ENCODE peak calls at places on chromosomes 11 and 22, in nine cellular contexts. One of them, this sample, is unnamed.

GRCh38 chr11:76179147-76179546 is 27.2 kb downstream of the WNT11 start:
- DNase-seq in astrocyte of the spinal cord: no peak
- DNase-seq in astrocyte: no peak
- DNase-seq in uterus: no peak
- DNase-seq in mucosa of descending colon: no peak
- DNase-seq in cardiac fibroblast: no peak
- DNase-seq in heart right ventricle: no peak
- DNase-seq in kidney: no peak
- DNase-seq in right lobe of liver: no peak
- DNase-seq in this sample: no peak

GRCh38 chr22:27534720-27535125 is 266.8 kb downstream of the MN1 start:
- DNase-seq in cardiac fibroblast: peak
- DNase-seq in kidney: no peak
- DNase-seq in heart right ventricle: no peak
- DNase-seq in uterus: no peak
- DNase-seq in mucosa of descending colon: no peak
- DNase-seq in astrocyte: peak
- DNase-seq in astrocyte of the spinal cord: no peak
- DNase-seq in right lobe of liver: no peak
- DNase-seq in this sample: no peak

GRCh38 chr22:20615021-20615420 is 107.6 kb downstream of the MED15 start:
- DNase-seq in kidney: no peak
- DNase-seq in astrocyte of the spinal cord: no peak
- DNase-seq in heart right ventricle: no peak
- DNase-seq in cardiac fibroblast: no peak
- DNase-seq in mucosa of descending colon: no peak
- DNase-seq in astrocyte: no peak
- DNase-seq in uterus: no peak
- DNase-seq in right lobe of liver: no peak
- DNase-seq in this sample: no peak

GRCh38 chr22:22526125-22526912 is 6.2 kb upstream of the ZNF280A start:
- DNase-seq in heart right ventricle: no peak
- DNase-seq in astrocyte: no peak
- DNase-seq in mucosa of descending colon: no peak
- DNase-seq in kidney: no peak
- DNase-seq in right lobe of liver: no peak
- DNase-seq in cardiac fibroblast: no peak
- DNase-seq in astrocyte of the spinal cord: no peak
- DNase-seq in uterus: no peak
- DNase-seq in this sample: no peak

GRCh38 chr22:37739611-37740049 is 42.8 kb downstream of the TRIOBP start:
- DNase-seq in right lobe of liver: no peak
- DNase-seq in uterus: no peak
- DNase-seq in heart right ventricle: no peak
- DNase-seq in astrocyte of the spinal cord: no peak
- DNase-seq in cardiac fibroblast: no peak
- DNase-seq in astrocyte: no peak
- DNase-seq in mucosa of descending colon: no peak
- DNase-seq in kidney: no peak
- DNase-seq in this sample: no peak

GRCh38 chr11:62542750-62543567 is 3.6 kb downstream of the AHNAK start:
- DNase-seq in heart right ventricle: peak
- DNase-seq in cardiac fibroblast: peak
- DNase-seq in kidney: peak
- DNase-seq in uterus: peak
- DNase-seq in astrocyte: peak
- DNase-seq in astrocyte of the spinal cord: peak
- DNase-seq in mucosa of descending colon: peak
- DNase-seq in right lobe of liver: peak
- DNase-seq in this sample: peak

GRCh38 chr11:399731-400211 is 5.8 kb downstream of the PKP3 start:
- DNase-seq in astrocyte: no peak
- DNase-seq in heart right ventricle: no peak
- DNase-seq in kidney: no peak
- DNase-seq in cardiac fibroblast: no peak
- DNase-seq in astrocyte of the spinal cord: no peak
- DNase-seq in mucosa of descending colon: no peak
- DNase-seq in right lobe of liver: no peak
- DNase-seq in uterus: no peak
- DNase-seq in this sample: no peak

GRCh38 chr11:134207538-134208239 is 16.1 kb downstream of the NCAPD3 start:
- DNase-seq in mucosa of descending colon: no peak
- DNase-seq in heart right ventricle: no peak
- DNase-seq in cardiac fibroblast: peak
- DNase-seq in uterus: peak
- DNase-seq in astrocyte: no peak
- DNase-seq in astrocyte of the spinal cord: no peak
- DNase-seq in right lobe of liver: peak
- DNase-seq in kidney: no peak
- DNase-seq in this sample: no peak

GRCh38 chr22:30270841-30271240 is 4.2 kb upstream of the OSM start:
- DNase-seq in right lobe of liver: peak
- DNase-seq in cardiac fibroblast: peak
- DNase-seq in astrocyte: peak
- DNase-seq in astrocyte of the spinal cord: peak
- DNase-seq in kidney: peak
- DNase-seq in heart right ventricle: peak
- DNase-seq in uterus: no peak
- DNase-seq in mucosa of descending colon: peak
- DNase-seq in this sample: no peak

DNA sequence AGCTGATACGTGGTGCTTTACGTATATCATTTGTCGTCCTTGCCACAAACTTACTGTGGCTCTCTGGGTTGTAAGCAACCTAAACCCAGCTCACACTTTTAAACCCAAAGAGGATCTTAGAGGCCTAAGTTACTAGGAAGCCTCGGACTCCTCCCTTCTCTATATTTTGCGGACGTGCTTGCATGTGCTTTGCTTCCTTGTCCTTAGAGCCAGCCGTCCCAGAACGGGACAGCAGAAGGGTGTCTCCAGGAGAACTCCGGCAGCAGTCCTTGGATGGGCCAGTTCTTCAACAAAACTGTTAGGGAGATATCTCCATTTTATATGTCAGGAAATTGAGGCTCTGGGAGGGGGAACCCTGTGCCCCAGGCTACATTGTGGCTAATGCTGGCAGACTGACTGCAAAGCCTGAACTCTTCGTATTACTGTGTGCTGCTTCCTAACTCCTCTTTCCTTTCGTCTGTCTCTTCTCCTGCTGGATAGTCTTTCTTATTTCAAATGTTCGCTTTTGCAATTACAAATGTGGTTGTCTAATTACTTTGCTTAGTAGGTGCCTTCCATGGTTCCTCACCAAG is 33.8 kb downstream of the TNRC6B start:
- DNase-seq in cardiac fibroblast: no peak
- DNase-seq in uterus: no peak
- DNase-seq in astrocyte: no peak
- DNase-seq in mucosa of descending colon: no peak
- DNase-seq in astrocyte of the spinal cord: no peak
- DNase-seq in kidney: no peak
- DNase-seq in right lobe of liver: no peak
- DNase-seq in heart right ventricle: no peak
- DNase-seq in this sample: no peak
- H3K4me3 ChIP-seq in cardiac fibroblast: no peak
- H3K4me3 ChIP-seq in uterus: no peak
- H3K4me3 ChIP-seq in astrocyte: no peak
- H3K4me3 ChIP-seq in mucosa of descending colon: no peak
- H3K4me3 ChIP-seq in astrocyte of the spinal cord: no peak
- H3K4me3 ChIP-seq in kidney: no peak
- H3K4me3 ChIP-seq in right lobe of liver: no peak
- H3K4me3 ChIP-seq in heart right ventricle: no peak
- H3K4me3 ChIP-seq in this sample: peak

GRCh38 chr22:42904049-42904448 is 47.0 kb upstream of the ARFGAP3 start:
- DNase-seq in mucosa of descending colon: no peak
- DNase-seq in right lobe of liver: no peak
- DNase-seq in cardiac fibroblast: no peak
- DNase-seq in heart right ventricle: no peak
- DNase-seq in kidney: no peak
- DNase-seq in astrocyte of the spinal cord: no peak
- DNase-seq in astrocyte: no peak
- DNase-seq in uterus: no peak
- DNase-seq in this sample: no peak

GRCh38 chr22:42902875-42903510 is 45.9 kb upstream of the ARFGAP3 start:
- DNase-seq in uterus: peak
- DNase-seq in cardiac fibroblast: peak
- DNase-seq in kidney: no peak
- DNase-seq in mucosa of descending colon: no peak
- DNase-seq in heart right ventricle: no peak
- DNase-seq in astrocyte: no peak
- DNase-seq in astrocyte of the spinal cord: peak
- DNase-seq in right lobe of liver: no peak
- DNase-seq in this sample: no peak

GRCh38 chr22:42905702-42906183 is 48.7 kb upstream of the ARFGAP3 start:
- DNase-seq in kidney: peak
- DNase-seq in heart right ventricle: peak
- DNase-seq in cardiac fibroblast: no peak
- DNase-seq in uterus: no peak
- DNase-seq in astrocyte: no peak
- DNase-seq in right lobe of liver: peak
- DNase-seq in mucosa of descending colon: peak
- DNase-seq in astrocyte of the spinal cord: no peak
- DNase-seq in this sample: no peak

GRCh38 chr22:42906605-42907338 is 49.7 kb upstream of the ARFGAP3 start:
- DNase-seq in uterus: peak
- DNase-seq in right lobe of liver: no peak
- DNase-seq in astrocyte of the spinal cord: no peak
- DNase-seq in mucosa of descending colon: no peak
- DNase-seq in kidney: peak
- DNase-seq in cardiac fibroblast: peak
- DNase-seq in astrocyte: no peak
- DNase-seq in heart right ventricle: peak
- DNase-seq in this sample: no peak

GRCh38 chr22:42905217-42905616 is 48.1 kb upstream of the ARFGAP3 start:
- DNase-seq in right lobe of liver: peak
- DNase-seq in astrocyte of the spinal cord: no peak
- DNase-seq in astrocyte: no peak
- DNase-seq in heart right ventricle: no peak
- DNase-seq in mucosa of descending colon: no peak
- DNase-seq in cardiac fibroblast: no peak
- DNase-seq in kidney: no peak
- DNase-seq in uterus: no peak
- DNase-seq in this sample: no peak
- H3K4me3 ChIP-seq in right lobe of liver: peak
- H3K4me3 ChIP-seq in astrocyte of the spinal cord: no peak
- H3K4me3 ChIP-seq in astrocyte: no peak
- H3K4me3 ChIP-seq in heart right ventricle: no peak
- H3K4me3 ChIP-seq in mucosa of descending colon: no peak
- H3K4me3 ChIP-seq in cardiac fibroblast: no peak
- H3K4me3 ChIP-seq in kidney: no peak
- H3K4me3 ChIP-seq in uterus: no peak
- H3K4me3 ChIP-seq in this sample: no peak

GRCh38 chr11:64151337-64151736 is 14.6 kb downstream of the MACROD1 start:
- DNase-seq in kidney: no peak
- DNase-seq in mucosa of descending colon: no peak
- DNase-seq in uterus: no peak
- DNase-seq in astrocyte of the spinal cord: no peak
- DNase-seq in cardiac fibroblast: no peak
- DNase-seq in right lobe of liver: no peak
- DNase-seq in heart right ventricle: no peak
- DNase-seq in astrocyte: no peak
- DNase-seq in this sample: no peak
- H3K4me3 ChIP-seq in kidney: no peak
- H3K4me3 ChIP-seq in mucosa of descending colon: no peak
- H3K4me3 ChIP-seq in uterus: no peak
- H3K4me3 ChIP-seq in astrocyte of the spinal cord: no peak
- H3K4me3 ChIP-seq in cardiac fibroblast: no peak
- H3K4me3 ChIP-seq in right lobe of liver: no peak
- H3K4me3 ChIP-seq in heart right ventricle: no peak
- H3K4me3 ChIP-seq in astrocyte: no peak
- H3K4me3 ChIP-seq in this sample: no peak

DNA sequence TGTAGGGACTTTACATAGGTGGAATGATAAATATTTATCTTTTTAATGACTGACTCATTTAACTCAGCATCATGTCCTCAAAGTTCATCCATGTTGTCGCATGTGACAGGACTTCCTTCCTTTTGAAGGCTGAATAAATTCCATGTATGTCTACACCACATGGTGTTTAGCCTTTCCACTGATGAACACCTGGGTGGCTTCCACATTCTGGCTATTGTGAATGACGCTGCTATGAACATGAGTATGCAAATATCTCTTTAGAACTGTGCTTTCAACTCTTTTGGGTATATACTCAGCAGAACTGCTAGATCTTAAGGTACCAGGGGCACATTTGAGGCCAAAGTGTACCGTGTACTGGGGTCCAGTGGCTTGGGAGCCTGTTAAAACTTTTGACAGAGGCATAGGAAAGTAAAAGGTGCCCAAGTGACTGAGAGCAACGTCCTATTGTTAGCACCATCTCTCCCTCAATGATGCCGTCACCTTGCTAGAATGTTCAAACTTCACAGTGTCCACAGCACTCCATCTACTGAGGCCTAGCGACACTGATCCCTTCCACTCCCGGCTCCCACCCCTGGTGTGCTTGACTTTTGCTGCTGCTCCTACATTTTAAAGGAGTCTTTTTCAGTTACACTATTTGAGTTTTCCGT is 24.0 kb downstream of the LARGE1 start:
- DNase-seq in cardiac fibroblast: no peak
- DNase-seq in uterus: no peak
- DNase-seq in heart right ventricle: peak
- DNase-seq in kidney: no peak
- DNase-seq in astrocyte: no peak
- DNase-seq in mucosa of descending colon: no peak
- DNase-seq in astrocyte of the spinal cord: no peak
- DNase-seq in right lobe of liver: no peak
- DNase-seq in this sample: no peak
- H3K4me3 ChIP-seq in cardiac fibroblast: no peak
- H3K4me3 ChIP-seq in uterus: no peak
- H3K4me3 ChIP-seq in heart right ventricle: no peak
- H3K4me3 ChIP-seq in kidney: no peak
- H3K4me3 ChIP-seq in astrocyte: no peak
- H3K4me3 ChIP-seq in mucosa of descending colon: no peak
- H3K4me3 ChIP-seq in astrocyte of the spinal cord: no peak
- H3K4me3 ChIP-seq in right lobe of liver: no peak
- H3K4me3 ChIP-seq in this sample: no peak